ENCODE peak calls at places on chromosomes 5 and 9, in four cellular contexts. S, J, V and F are unnamed samples.

GRCh38 chr9:135530146-135530545 is 8.9 kb downstream of the LCN1 start:
- DNase-seq in S (no peak), J (no peak), V (no peak), F (no peak)

GRCh38 chr5:169636477-169637084 is 494 bp upstream of the DOCK2 start:
- DNase-seq in S (peak; percentile 24), J (no peak), V (no peak), F (peak; percentile 38)

GRCh38 chr9:95073042-95073607 is 244.4 kb downstream of the FANCC start:
- DNase-seq in S (peak; percentile 78), J (no peak), V (no peak), F (peak; percentile 73)

GRCh38 chr5:136033848-136034247 is 5.1 kb downstream of the TGFBI start:
- DNase-seq in S (no peak), J (no peak), V (no peak), F (no peak)

GRCh38 chr9:114889802-114890224 is 40.6 kb downstream of the TNFSF8 start:
- DNase-seq in S (no peak), J (no peak), V (no peak), F (no peak)

GRCh38 chr9:111300140-111300735 is 29.8 kb downstream of the OR2K2 start:
- DNase-seq in S (peak; percentile 23), J (no peak), V (no peak), F (no peak)

GRCh38 chr5:31113101-31113500 is 80.4 kb upstream of the CDH6 start:
- DNase-seq in S (no peak), J (no peak), V (peak; percentile 88), F (no peak)

GRCh38 chr5:106481375-106481774 is 1189.4 kb downstream of the EFNA5 start:
- DNase-seq in S (no peak), J (no peak), V (peak; percentile 35), F (no peak)

GRCh38 chr9:127642047-127642740 is 30.1 kb downstream of the STXBP1 start:
- DNase-seq in S (no peak), J (no peak), V (no peak), F (no peak)

GRCh38 chr5:37932450-37932849 is 92.6 kb upstream of the GDNF start:
- DNase-seq in S (no peak), J (no peak), V (no peak), F (no peak)

GRCh38 chr9:33858346-33858869 is 41.4 kb downstream of the UBE2R2 start:
- DNase-seq in S (no peak), J (no peak), V (peak; percentile 19), F (no peak)

GRCh38 chr9:90916147-90916734 is 114.6 kb downstream of the SYK start:
- DNase-seq in S (no peak), J (no peak), V (peak; percentile 73), F (no peak)

GRCh38 chr5:19319252-19319651 is 668.7 kb downstream of the CDH18 start:
- DNase-seq in S (no peak), J (no peak), V (no peak), F (no peak)

GRCh38 chr9:34665381-34666250 is 3.2 kb upstream of the CCL27 start:
- DNase-seq in S (peak; percentile 97), J (peak; percentile 80), V (peak; percentile 95), F (peak; percentile 95)

GRCh38 chr5:177256296-177256695 is 47.2 kb downstream of the RAB24 start:
- DNase-seq in S (no peak), J (no peak), V (no peak), F (no peak)

GRCh38 chr5:55187370-55187769 is 14.4 kb upstream of the CDC20B start:
- DNase-seq in S (peak; percentile 45), J (no peak), V (no peak), F (no peak)

GRCh38 chr5:96763012-96763411 is 44.7 kb downstream of the ERAP1 start:
- DNase-seq in S (no peak), J (no peak), V (no peak), F (no peak)

GRCh38 chr5:104179057-104179456 is 616.5 kb upstream of the NUDT12 start:
- DNase-seq in S (peak; percentile 80), J (peak; percentile 36), V (peak; percentile 63), F (peak; percentile 69)

GRCh38 chr9:123069010-123069481 is 35.6 kb downstream of the GPR21 start:
- DNase-seq in S (no peak), J (no peak), V (peak; percentile 95), F (no peak)

GRCh38 chr9:94110821-94111252 is 26.6 kb downstream of the PTPDC1 start:
- DNase-seq in S (no peak), J (no peak), V (peak; percentile 91), F (no peak)

GRCh38 chr5:143217065-143217803 is 186.3 kb downstream of the NR3C1 start:
- DNase-seq in S (peak; percentile 23), J (no peak), V (peak; percentile 27), F (no peak)

GRCh38 chr5:13664377-13664776 is 280.1 kb downstream of the DNAH5 start:
- DNase-seq in S (no peak), J (no peak), V (peak; percentile 100), F (no peak)

GRCh38 chr9:88922091-88922490 is 69.2 kb upstream of the S1PR3 start:
- DNase-seq in S (no peak), J (no peak), V (no peak), F (no peak)

GRCh38 chr5:76175051-76175666 is 92.0 kb downstream of the SV2C start:
- DNase-seq in S (peak; percentile 75), J (peak; percentile 66), V (peak; percentile 48), F (peak; percentile 68)

GRCh38 chr5:35903631-35904203 is 34.7 kb downstream of the CAPSL start:
- DNase-seq in S (no peak), J (no peak), V (no peak), F (no peak)

GRCh38 chr5:16759147-16759800 is 142.5 kb upstream of the RETREG1 start:
- DNase-seq in S (no peak), J (no peak), V (peak; percentile 31), F (no peak)

GRCh38 chr5:69079556-69079955 is 14.3 kb upstream of the SLC30A5 start:
- DNase-seq in S (no peak), J (no peak), V (no peak), F (no peak)

GRCh38 chr5:74094096-74094778 is 468.2 kb downstream of the ARHGEF28 start:
- DNase-seq in S (no peak), J (no peak), V (no peak), F (no peak)

GRCh38 chr5:170751631-170752030 is 31.9 kb upstream of the GABRP start:
- DNase-seq in S (no peak), J (no peak), V (no peak), F (peak; percentile 19)

GRCh38 chr9:128102861-128103588 is 24.5 kb downstream of the PTGES2 start:
- DNase-seq in S (no peak), J (no peak), V (no peak), F (peak; percentile 30)

GRCh38 chr9:112753725-112754124 is 3.2 kb downstream of the SNX30 start:
- DNase-seq in S (peak; percentile 35), J (no peak), V (peak; percentile 94), F (no peak)

GRCh38 chr5:16597946-16598694 is 18.7 kb downstream of the RETREG1 start:
- DNase-seq in S (no peak), J (no peak), V (no peak), F (no peak)

GRCh38 chr9:13705913-13706312 is 426.4 kb upstream of the MPDZ start:
- DNase-seq in S (peak; percentile 69), J (no peak), V (peak; percentile 25), F (no peak)

GRCh38 chr9:126519660-126520425 is 93.9 kb upstream of the LMX1B start:
- DNase-seq in S (no peak), J (no peak), V (no peak), F (peak; percentile 34)

GRCh38 chr5:146883496-146883895 is 4.9 kb upstream of the PPP2R2B start:
- DNase-seq in S (no peak), J (no peak), V (no peak), F (no peak)

GRCh38 chr5:157172408-157172807 is 6.3 kb upstream of the GARIN3 start:
- DNase-seq in S (peak; percentile 2), J (no peak), V (no peak), F (no peak)

GRCh38 chr9:116288658-116289057 is 135.1 kb downstream of the PAPPA start:
- DNase-seq in S (no peak), J (no peak), V (peak; percentile 98), F (no peak)

GRCh38 chr9:126511426-126511825 is 102.3 kb upstream of the LMX1B start:
- DNase-seq in S (no peak), J (no peak), V (peak; percentile 11), F (no peak)

GRCh38 chr5:17625686-17626085 is 6.2 kb upstream of the TAF11L13 start:
- DNase-seq in S (no peak), J (no peak), V (no peak), F (no peak)

DNA sequence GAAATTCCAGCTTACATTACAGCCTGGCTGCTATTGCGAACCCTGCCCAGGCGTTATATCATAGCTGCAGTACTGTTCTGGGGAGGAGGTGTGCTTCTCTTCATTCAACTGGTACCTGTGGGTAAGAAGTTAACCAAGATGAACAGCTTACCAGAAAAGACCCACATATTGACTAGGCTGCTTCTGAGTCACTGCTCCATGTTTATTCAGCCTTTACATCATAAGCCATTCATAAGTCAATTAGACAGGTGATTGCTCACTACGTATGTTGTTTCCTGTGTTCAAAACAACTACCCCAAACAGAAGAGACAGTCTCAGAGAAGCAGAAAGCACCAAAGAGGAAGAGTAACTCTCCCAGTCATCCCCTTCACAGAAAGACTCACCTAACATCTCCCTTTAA is 34.7 kb upstream of the SLC22A5 start:
- DNase-seq in S (no peak), J (no peak), V (peak; percentile 62), F (no peak)
- H3K56ac ChIP-seq in S (no peak overlapping the region), J (no peak overlapping the region), V (no peak overlapping the region), F (no peak overlapping the region)

GRCh38 chr5:22736443-22736842 is 116.7 kb downstream of the CDH12 start:
- DNase-seq in S (no peak), J (no peak), V (no peak), F (no peak)
- H3K56ac ChIP-seq in S (no peak overlapping the region), J (peak overlapping the region; percentile 81), V (no peak overlapping the region), F (no peak overlapping the region)

GRCh38 chr5:66551920-66552319 is 44.3 kb upstream of the MAST4 start:
- DNase-seq in S (peak; percentile 36), J (no peak), V (no peak), F (no peak)

GRCh38 chr5:66554884-66555283 is 41.3 kb upstream of the MAST4 start:
- DNase-seq in S (no peak), J (no peak), V (no peak), F (no peak)

GRCh38 chr5:66553368-66553912 is 42.8 kb upstream of the MAST4 start:
- DNase-seq in S (no peak), J (no peak), V (no peak), F (no peak)

GRCh38 chr5:66554211-66554610 is 42.0 kb upstream of the MAST4 start:
- DNase-seq in S (no peak), J (no peak), V (no peak), F (no peak)

GRCh38 chr5:66551338-66551737 is 44.9 kb upstream of the MAST4 start:
- DNase-seq in S (peak; percentile 82), J (no peak), V (no peak), F (no peak)
- H3K56ac ChIP-seq in S (no peak overlapping the region), J (no peak overlapping the region), V (no peak overlapping the region), F (no peak overlapping the region)

DNA sequence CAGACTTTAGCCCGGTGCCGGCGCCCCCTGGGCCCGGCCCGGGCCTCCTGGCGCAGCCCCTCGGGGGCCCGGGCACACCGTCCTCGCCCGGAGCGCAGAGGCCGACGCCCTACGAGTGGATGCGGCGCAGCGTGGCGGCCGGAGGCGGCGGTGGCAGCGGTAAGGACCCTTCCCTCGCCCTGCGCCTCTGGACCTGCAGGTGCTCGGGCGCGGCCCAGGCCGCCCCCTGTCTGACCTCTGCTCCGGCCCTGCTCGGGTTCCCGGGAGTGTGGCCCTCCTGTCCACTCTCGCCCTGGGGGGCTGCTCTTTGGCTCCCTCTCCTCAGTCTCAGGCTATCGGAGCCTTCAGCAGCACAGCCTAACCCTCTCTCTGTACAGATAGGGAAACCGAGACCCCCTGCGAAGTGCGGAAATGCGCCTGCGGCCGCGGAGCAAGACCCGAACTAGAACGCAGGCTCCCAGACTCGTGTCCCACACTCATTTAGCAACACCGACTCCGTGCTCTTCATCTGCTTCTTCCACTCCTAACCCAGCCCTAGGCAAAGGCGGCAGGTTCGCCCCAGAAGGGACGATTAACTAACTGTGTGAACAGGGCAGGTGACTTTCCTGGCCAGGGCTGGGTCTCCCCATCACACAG is 703 bp downstream of the CDX1 start:
- DNase-seq in S (peak; percentile 38), J (no peak), V (no peak), F (no peak)
- H3K56ac ChIP-seq in S (peak overlapping the region; percentile 71), J (no peak overlapping the region), V (no peak overlapping the region), F (no peak overlapping the region)